ENCODE peak calls at places on chromosomes 1 and 21, in four cellular contexts. V is caudate nucleus; A is D341Med; K is activated CD4-positive, alpha-beta T cell treated with anti-CD3 and anti-CD28 coated beads for 36 hours. F is an unnamed sample.

GRCh38 chr1:45574105-45574626 is 9.7 kb upstream of the NASP start:
- DNase-seq in V (no peak), K (no peak), A (no peak), F (no peak)

GRCh38 chr1:171841931-171842723 is 829 bp downstream of the DNM3 start:
- DNase-seq in A (peak), V (no peak), K (peak), F (peak)

GRCh38 chr1:65108025-65108692 is 39.8 kb upstream of the AK4 start:
- DNase-seq in V (no peak), K (no peak), A (no peak), F (no peak)

GRCh38 chr21:32611471-32611997 is 643 bp downstream of the CFAP298 start:
- DNase-seq in A (peak), V (no peak), K (peak), F (no peak)

GRCh38 chr1:90879281-90879680 is 142.6 kb downstream of the ZNF644 start:
- DNase-seq in A (no peak), V (no peak), K (no peak), F (no peak)

GRCh38 chr1:9846611-9847171 is 22.9 kb upstream of the CLSTN1 start:
- DNase-seq in V (no peak), K (no peak), A (no peak), F (no peak)

GRCh38 chr1:225847610-225848009 is 34.6 kb downstream of the TMEM63A start:
- DNase-seq in V (no peak), A (no peak), K (no peak), F (no peak)

GRCh38 chr1:221881805-221882581 is 140.1 kb upstream of the DUSP10 start:
- DNase-seq in A (no peak), V (no peak), K (no peak), F (no peak)

GRCh38 chr1:76870037-76870436 is 2.8 kb downstream of the ST6GALNAC5 start:
- DNase-seq in K (no peak), A (no peak), V (no peak), F (no peak)

GRCh38 chr1:200774735-200775449 is 36.2 kb downstream of the CAMSAP2 start:
- DNase-seq in V (no peak), A (no peak), K (no peak), F (no peak)

GRCh38 chr1:111441573-111442192 is 7.4 kb downstream of the WDR77 start:
- DNase-seq in A (peak), K (peak), V (no peak), F (no peak)

GRCh38 chr1:92240034-92240433 is 22.3 kb downstream of the C1orf146 start:
- DNase-seq in A (no peak), K (no peak), V (no peak), F (no peak)

GRCh38 chr1:201123866-201124265 is 3.1 kb downstream of the ASCL5 start:
- DNase-seq in K (no peak), V (no peak), A (no peak), F (no peak)

GRCh38 chr21:32307706-32308105 is 9.1 kb downstream of the MRAP start:
- DNase-seq in K (no peak), V (no peak), A (no peak), F (no peak)

GRCh38 chr1:119818181-119818580 is 6.9 kb upstream of the REG4 start:
- DNase-seq in V (no peak), K (no peak), A (no peak), F (no peak)

GRCh38 chr1:20266141-20266540 is 24.5 kb upstream of the VWA5B1 start:
- DNase-seq in K (no peak), A (no peak), V (no peak), F (no peak)

GRCh38 chr1:93670141-93670540 is 11.5 kb downstream of the BCAR3 start:
- DNase-seq in V (no peak), A (no peak), K (no peak), F (no peak)